ENCODE peak calls at places on chromosome 19, in eight cellular contexts. E, J, T, L, A, K, I and P are unnamed samples.

GRCh38 chr19:45175663-45176345 is 2.2 kb downstream of the TRAPPC6A start:
- DNase-seq in J (no peak), T (no peak), L (no peak), A (no peak), E (no peak), K (no peak), I (no peak), P (no peak)

GRCh38 chr19:44207126-44207803 is 5.1 kb upstream of the ZNF227 start:
- DNase-seq in K (peak), E (peak), L (peak), A (peak), J (peak), T (peak), I (peak), P (peak)

GRCh38 chr19:47661571-47661970 is 51.7 kb upstream of the EHD2 start:
- DNase-seq in I (no peak), T (peak), E (no peak), L (no peak), A (no peak), J (no peak), K (no peak), P (no peak)

GRCh38 chr19:41706741-41707501 is 1.5 kb upstream of the CEACAM5 start:
- DNase-seq in T (peak), E (peak), K (no peak), J (no peak), L (no peak), I (no peak), A (peak), P (peak)

GRCh38 chr19:31913103-31913710 is 432.2 kb upstream of the ZNF507 start:
- DNase-seq in A (no peak), K (no peak), L (no peak), J (no peak), I (no peak), E (no peak), T (no peak), P (no peak)

GRCh38 chr19:7257148-7258041 is 36.8 kb downstream of the INSR start:
- DNase-seq in T (no peak), L (no peak), J (no peak), A (peak), E (no peak), K (no peak), I (peak), P (peak)

GRCh38 chr19:10566658-10567410 is 1.0 kb upstream of the KRI1 start:
- DNase-seq in K (no peak), A (no peak), T (peak), J (no peak), I (no peak), E (no peak), L (no peak), P (no peak)

GRCh38 chr19:48487944-48488343 is 18.8 kb downstream of the CYTH2 start:
- DNase-seq in E (no peak), A (no peak), L (no peak), J (no peak), T (no peak), K (peak), I (peak), P (peak)

GRCh38 chr19:10182847-10183246 is 11.9 kb downstream of the DNMT1 start:
- DNase-seq in K (no peak), I (no peak), L (no peak), J (no peak), A (no peak), T (no peak), E (no peak), P (no peak)

GRCh38 chr19:46073268-46073922 is 32.6 kb upstream of the IGFL4 start:
- DNase-seq in L (no peak), A (no peak), K (no peak), E (no peak), T (no peak), I (peak), J (no peak), P (peak)

GRCh38 chr19:54364775-54365257 is at the start of gene LAIR1:
- DNase-seq in J (peak), K (no peak), E (peak), T (peak), A (no peak), L (no peak), I (no peak), P (no peak)

GRCh38 chr19:11198769-11199469 is 1.6 kb upstream of the KANK2 start:
- DNase-seq in K (no peak), E (no peak), J (no peak), L (no peak), I (no peak), T (no peak), A (no peak), P (no peak)

GRCh38 chr19:11736696-11737095 is 2.0 kb downstream of the ZNF823 start:
- DNase-seq in I (peak), A (peak), T (no peak), K (no peak), J (no peak), L (no peak), E (no peak), P (peak)

GRCh38 chr19:5679289-5680082 is 830 bp downstream of the MICOS13 start:
- DNase-seq in I (no peak), L (no peak), E (no peak), T (peak), A (no peak), K (no peak), J (no peak), P (no peak)

GRCh38 chr19:7482584-7483439 is 6.0 kb downstream of the PEX11G start:
- DNase-seq in L (no peak), A (no peak), K (peak), E (peak), T (peak), I (no peak), J (no peak), P (no peak)

GRCh38 chr19:43124360-43124759 is 41.9 kb upstream of the PSG2 start:
- DNase-seq in E (no peak), A (no peak), K (no peak), T (no peak), I (no peak), J (no peak), L (no peak), P (no peak)

GRCh38 chr19:19860756-19861390 is 4.8 kb upstream of the ZNF253 start:
- DNase-seq in T (no peak), J (no peak), K (no peak), E (peak), A (no peak), L (no peak), I (peak), P (no peak)

GRCh38 chr19:48833977-48834376 is 2.3 kb downstream of the HSD17B14 start:
- DNase-seq in L (no peak), A (no peak), E (no peak), J (no peak), I (no peak), K (no peak), T (no peak), P (no peak)

GRCh38 chr19:32336259-32337111 is 8.9 kb upstream of the ZNF507 start:
- DNase-seq in T (no peak), K (no peak), L (no peak), A (peak), E (no peak), I (no peak), J (no peak), P (no peak)

GRCh38 chr19:12785431-12786011 is 5.8 kb upstream of the JUNB start:
- DNase-seq in E (no peak), I (no peak), T (no peak), K (no peak), L (no peak), J (no peak), A (no peak), P (no peak)

GRCh38 chr19:19405919-19406877 is 723 bp downstream of the GATAD2A start:
- DNase-seq in J (no peak), A (peak), T (peak), K (no peak), E (peak), L (no peak), I (peak), P (peak)

GRCh38 chr19:38970664-38971532 is 4.6 kb downstream of the FBXO17 start:
- DNase-seq in I (no peak), J (no peak), K (no peak), E (no peak), A (no peak), T (no peak), L (no peak), P (no peak)

GRCh38 chr19:31761281-31761913 is 412.2 kb upstream of the TSHZ3 start:
- DNase-seq in A (no peak), I (no peak), T (no peak), J (no peak), L (no peak), E (no peak), K (no peak), P (no peak)

GRCh38 chr19:31586282-31586681 is 237.0 kb upstream of the TSHZ3 start:
- DNase-seq in L (peak), E (no peak), J (no peak), A (no peak), T (no peak), K (no peak), I (peak), P (peak)

GRCh38 chr19:49809155-49809986 is 3.7 kb downstream of the FUZ start:
- DNase-seq in E (peak), A (peak), L (no peak), K (no peak), T (peak), I (peak), J (peak), P (no peak)

GRCh38 chr19:35040826-35041547 is 534 bp upstream of the HPN start:
- DNase-seq in T (peak), A (peak), J (peak), I (no peak), K (peak), L (no peak), E (peak), P (no peak)

GRCh38 chr19:5023128-5023571 is 54.2 kb downstream of the KDM4B start:
- DNase-seq in L (no peak), J (no peak), A (no peak), I (no peak), K (no peak), E (no peak), T (no peak), P (no peak)

GRCh38 chr19:5250127-5250659 is 90.4 kb downstream of the PTPRS start:
- DNase-seq in J (no peak), A (no peak), E (no peak), K (no peak), I (no peak), T (no peak), L (no peak), P (no peak)

GRCh38 chr19:18464646-18465045 is 26.7 kb upstream of the ISYNA1 start:
- DNase-seq in L (peak), K (no peak), E (no peak), I (peak), A (no peak), T (no peak), J (peak), P (peak)

GRCh38 chr19:50414850-50415660 is 3.7 kb upstream of the SPIB start:
- DNase-seq in I (peak), L (peak), K (no peak), J (peak), T (peak), E (peak), A (peak), P (peak)

GRCh38 chr19:18304194-18304495 is 18.7 kb downstream of the LSM4 start:
- DNase-seq in L (no peak), A (no peak), J (no peak), I (no peak), E (no peak), K (no peak), T (peak), P (no peak)

GRCh38 chr19:47190167-47190727 is 40.8 kb downstream of the BBC3 start:
- DNase-seq in I (peak), K (no peak), E (no peak), L (no peak), J (no peak), A (peak), T (peak), P (peak)

GRCh38 chr19:50896591-50897190 is 14.5 kb downstream of the KLK4 start:
- DNase-seq in L (no peak), E (no peak), I (peak), A (no peak), J (no peak), T (no peak), K (no peak), P (peak)

GRCh38 chr19:8265872-8266271 is 42.3 kb downstream of the CD320 start:
- DNase-seq in I (no peak), T (no peak), J (peak), A (no peak), E (no peak), K (no peak), L (no peak), P (no peak)

GRCh38 chr19:52331757-52332156 is 4.3 kb upstream of the ZNF610 start:
- DNase-seq in K (no peak), T (no peak), L (no peak), A (peak), J (no peak), I (peak), E (no peak), P (no peak)
- TF ChIP-seq CTCF in K (no peak), T (no peak), L (no peak), A (no peak), J (no peak), I (no peak), E (no peak), P (no peak)

GRCh38 chr19:3520166-3521103 is 14.3 kb downstream of the FZR1 start:
- DNase-seq in A (no peak), E (no peak), K (no peak), T (no peak), L (no peak), I (no peak), J (no peak), P (no peak)
- TF ChIP-seq CTCF in A (peak), E (peak), K (peak), T (no peak), L (no peak), I (no peak), J (no peak), P (peak)

DNA sequence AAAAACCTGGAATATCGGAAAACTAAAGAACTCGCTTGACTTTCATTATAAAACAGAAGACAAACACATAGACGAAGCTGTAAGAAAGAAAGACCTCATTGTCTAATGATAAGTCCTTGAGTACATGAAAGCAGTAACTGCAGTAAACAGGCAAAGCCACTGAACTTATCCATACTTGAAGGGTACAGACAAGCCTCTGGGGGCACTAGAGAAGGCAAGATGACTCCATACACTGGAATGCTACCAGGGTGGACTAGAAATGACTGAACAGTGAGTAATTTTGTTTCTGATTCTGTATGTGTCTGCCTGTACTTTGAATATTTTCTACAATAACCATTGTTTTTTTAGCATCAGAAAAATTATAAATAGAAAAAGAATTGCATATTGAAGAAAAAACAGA is 507.9 kb downstream of the UQCRFS1 start:
- DNase-seq in J (no peak), I (peak), K (no peak), L (peak), E (no peak), T (no peak), A (peak), P (peak)
- TF ChIP-seq CTCF in J (no peak), I (peak), K (peak), L (peak), E (no peak), T (no peak), A (no peak), P (peak)

GRCh38 chr19:29478578-29479565 is 46.9 kb upstream of the VSTM2B start:
- DNase-seq in E (peak), L (no peak), T (peak), J (no peak), A (peak), K (no peak), I (no peak), P (no peak)
- TF ChIP-seq CTCF in E (peak), L (no peak), T (no peak), J (no peak), A (no peak), K (peak), I (no peak), P (peak)

GRCh38 chr19:22545751-22546150 is 88.4 kb upstream of the ZNF492 start:
- DNase-seq in I (peak), A (peak), K (no peak), E (peak), L (no peak), T (no peak), J (peak), P (no peak)
- TF ChIP-seq CTCF in I (peak), A (peak), K (no peak), E (peak), L (no peak), T (no peak), J (peak), P (peak)

GRCh38 chr19:1382250-1382649 is 1.5 kb upstream of the NDUFS7 start:
- DNase-seq in A (no peak), E (no peak), K (no peak), I (no peak), T (no peak), J (no peak), L (no peak), P (no peak)

GRCh38 chr19:1384085-1384462 is 367 bp downstream of the NDUFS7 start:
- DNase-seq in K (no peak), E (no peak), I (no peak), A (no peak), J (no peak), L (no peak), T (no peak), P (no peak)

GRCh38 chr19:1384478-1385110 is 887 bp downstream of the NDUFS7 start:
- DNase-seq in K (no peak), T (no peak), E (no peak), L (no peak), I (no peak), A (no peak), J (no peak), P (no peak)

GRCh38 chr19:1383014-1383310 is 745 bp upstream of the NDUFS7 start:
- DNase-seq in I (peak), T (no peak), K (no peak), E (no peak), A (no peak), J (no peak), L (no peak), P (no peak)

DNA sequence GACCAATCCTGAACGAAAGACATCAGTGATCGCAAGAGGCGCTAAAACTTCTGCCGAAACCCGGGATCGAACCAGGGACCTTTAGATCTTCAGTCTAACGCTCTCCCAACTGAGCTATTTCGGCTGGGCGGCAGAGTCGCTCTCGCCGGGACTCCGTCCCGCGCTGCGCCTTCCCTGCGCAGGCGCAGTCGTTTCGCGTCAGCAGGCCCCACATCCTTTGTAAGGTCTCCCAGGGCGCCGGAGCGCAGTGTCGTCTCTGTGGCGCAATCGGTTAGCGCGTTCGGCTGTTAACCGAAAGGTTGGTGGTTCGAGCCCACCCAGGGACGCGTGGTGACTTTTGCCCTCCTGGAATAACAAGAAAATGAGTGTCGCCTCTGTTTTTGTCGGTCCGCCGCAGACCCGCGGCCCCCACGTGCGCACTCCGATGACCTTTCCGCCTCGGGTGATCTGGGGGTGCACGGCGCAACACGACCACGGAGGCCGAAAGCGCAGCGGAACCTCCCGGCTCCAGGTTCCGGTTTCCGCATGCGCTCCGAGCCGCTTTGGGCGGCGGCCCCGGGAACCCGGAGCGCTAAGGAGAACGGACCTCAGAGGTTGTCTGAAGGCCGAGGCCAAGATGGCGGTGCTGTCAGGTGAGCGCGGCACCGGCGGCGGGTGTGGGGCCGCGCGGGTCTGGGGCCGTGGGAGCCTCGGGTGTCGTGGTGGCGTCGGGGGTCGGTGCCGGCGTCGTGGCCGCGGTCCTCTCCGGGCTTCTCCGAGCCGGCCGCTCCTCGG is at the start of gene NDUFS7:
- DNase-seq in I (peak), E (peak), T (peak), J (peak), L (peak), K (peak), A (peak), P (peak)
- TF ChIP-seq CTCF in I (no peak), E (no peak), T (no peak), J (peak), L (peak), K (no peak), A (no peak), P (no peak)

GRCh38 chr19:14091086-14091884 is 734 bp upstream of the SAMD1 start:
- DNase-seq in I (peak), E (peak), K (no peak), A (peak), J (peak), T (peak), L (no peak), P (peak)
- TF ChIP-seq CTCF in I (peak), E (no peak), K (peak), A (no peak), J (peak), T (no peak), L (peak), P (peak)

DNA sequence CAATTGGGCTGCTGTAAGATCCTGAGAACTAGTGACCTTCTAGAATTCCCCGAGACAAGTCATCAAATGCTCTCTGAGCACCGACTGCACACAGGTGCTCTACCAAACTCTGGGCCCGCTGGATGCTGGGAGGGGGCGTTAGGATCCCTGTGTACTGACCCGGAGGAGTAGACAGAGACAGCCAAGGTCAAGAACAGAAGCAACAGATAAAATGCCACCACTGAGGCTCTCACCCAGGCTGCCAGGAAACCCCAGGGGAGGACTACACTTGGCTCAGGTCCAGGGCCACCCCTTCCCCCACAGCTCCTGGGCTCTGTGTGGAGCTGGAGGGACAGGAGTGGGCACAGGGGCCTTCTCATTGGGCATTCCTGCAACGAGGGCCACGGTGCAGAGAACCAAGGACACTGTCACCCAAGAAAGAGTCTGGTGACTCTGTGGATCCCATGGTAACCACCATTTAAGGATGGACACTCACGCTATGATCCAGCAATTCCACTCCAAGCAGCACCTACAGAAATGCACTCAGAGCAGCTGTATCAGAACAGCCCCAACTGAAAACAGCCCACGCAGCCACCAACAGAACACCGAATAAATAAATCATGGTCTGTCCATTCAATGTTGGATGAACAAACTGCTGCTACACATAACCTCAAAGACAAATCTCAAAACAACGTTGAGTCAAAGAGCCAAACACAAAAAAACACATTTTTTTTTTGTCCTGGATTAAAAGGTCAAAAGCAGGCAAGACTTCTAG is 16.8 kb upstream of the SLC35E1 start:
- DNase-seq in K (no peak), T (peak), J (no peak), A (no peak), I (no peak), E (no peak), L (no peak), P (no peak)
- TF ChIP-seq CTCF in K (no peak), T (no peak), J (no peak), A (no peak), I (no peak), E (no peak), L (no peak), P (no peak)